ENCODE peak calls at places on chromosomes 12 and 14, in four cellular contexts. V is PC-3; B is HFFc6; G is activated CD8-positive, alpha-beta T cell treated with anti-CD3 and anti-CD28 coated beads for 36 hours. F is an unnamed sample.
A peak's percentile ranks its signal among the peaks of the same experiment; 100 is the strongest.

GRCh38 chr12:109795023-109795422 is 38.2 kb downstream of the TRPV4 start:
- DNase-seq in B (peak; percentile 31), G (no peak), V (peak; percentile 91), F (peak; percentile 81)

GRCh38 chr14:47240755-47241437 is 434.5 kb downstream of the MDGA2 start:
- DNase-seq in V (no peak), B (no peak), G (no peak), F (peak; percentile 4)

GRCh38 chr12:87943666-87944065 is 85.5 kb downstream of the C12orf50 start:
- DNase-seq in V (no peak), G (no peak), B (no peak), F (no peak)

GRCh38 chr12:46553911-46554310 is 181.3 kb upstream of the SLC38A2 start:
- DNase-seq in B (peak; percentile 39), V (peak; percentile 27), G (no peak), F (peak; percentile 27)

GRCh38 chr14:90024910-90025309 is 36.9 kb upstream of the KCNK13 start:
- DNase-seq in B (no peak), V (no peak), G (no peak), F (no peak)

GRCh38 chr12:130126023-130126432 is 36.2 kb upstream of the FZD10 start:
- DNase-seq in B (no peak), G (peak; percentile 9), V (no peak), F (peak; percentile 76)

GRCh38 chr12:114163766-114164165 is 197.6 kb upstream of the RBM19 start:
- DNase-seq in V (peak; percentile 78), G (no peak), B (peak; percentile 98), F (peak; percentile 22)

GRCh38 chr14:49966304-49966809 is 73.5 kb downstream of the ARF6 start:
- DNase-seq in V (no peak), G (no peak), B (no peak), F (peak; percentile 25)

GRCh38 chr12:81005635-81006034 is 67.9 kb upstream of the LIN7A start:
- DNase-seq in B (no peak), G (no peak), V (no peak), F (no peak)

GRCh38 chr12:65232490-65233077 is 45.9 kb upstream of the MSRB3 start:
- DNase-seq in G (no peak), B (peak; percentile 4), V (peak; percentile 45), F (peak; percentile 15)

GRCh38 chr14:85532981-85533820 is 3.3 kb downstream of the FLRT2 start:
- DNase-seq in V (peak; percentile 7), G (no peak), B (peak; percentile 84), F (peak; percentile 88)

GRCh38 chr14:98293527-98293926 is 978.5 kb downstream of the BCL11B start:
- DNase-seq in V (no peak), B (no peak), G (no peak), F (peak; percentile 79)

GRCh38 chr12:19451196-19451595 is 11.9 kb downstream of the AEBP2 start:
- DNase-seq in G (no peak), V (no peak), B (no peak), F (no peak)

GRCh38 chr14:51094282-51094821 is 553 bp downstream of the TRIM9 start:
- DNase-seq in V (no peak), B (no peak), G (peak; percentile 48), F (no peak)

GRCh38 chr12:24133385-24133784 is 183.9 kb upstream of the SOX5 start:
- DNase-seq in V (no peak), G (no peak), B (no peak), F (no peak)

GRCh38 chr12:6582196-6582595 is 14.1 kb upstream of the NOP2 start:
- DNase-seq in V (no peak), G (no peak), B (no peak), F (no peak)

GRCh38 chr12:71636704-71637115 is 26.9 kb downstream of the ZFC3H1 start:
- DNase-seq in B (peak; percentile 58), G (no peak), V (peak; percentile 84), F (peak; percentile 73)

GRCh38 chr12:51265024-51265423 is 5.2 kb downstream of the SMAGP start:
- DNase-seq in V (no peak), G (no peak), B (no peak), F (no peak)

GRCh38 chr12:51270067-51270846 is at the start of gene SMAGP:
- DNase-seq in B (peak; percentile 22), V (peak; percentile 86), G (peak; percentile 56), F (peak; percentile 77)

GRCh38 chr12:51270847-51271518 is 768 bp upstream of the SMAGP start:
- DNase-seq in V (peak; percentile 95), B (peak; percentile 89), G (no peak), F (peak; percentile 90)

GRCh38 chr12:51264297-51264696 is 5.9 kb downstream of the SMAGP start:
- DNase-seq in B (no peak), G (no peak), V (no peak), F (no peak)

GRCh38 chr12:51269174-51270066 is 795 bp downstream of the SMAGP start:
- DNase-seq in B (no peak), G (peak; percentile 67), V (peak; percentile 65), F (peak; percentile 65)
- TF ChIP-seq CTCF in B (peak; percentile 60), G (peak; percentile 53), V (peak; percentile 56), F (peak; percentile 43)

DNA sequence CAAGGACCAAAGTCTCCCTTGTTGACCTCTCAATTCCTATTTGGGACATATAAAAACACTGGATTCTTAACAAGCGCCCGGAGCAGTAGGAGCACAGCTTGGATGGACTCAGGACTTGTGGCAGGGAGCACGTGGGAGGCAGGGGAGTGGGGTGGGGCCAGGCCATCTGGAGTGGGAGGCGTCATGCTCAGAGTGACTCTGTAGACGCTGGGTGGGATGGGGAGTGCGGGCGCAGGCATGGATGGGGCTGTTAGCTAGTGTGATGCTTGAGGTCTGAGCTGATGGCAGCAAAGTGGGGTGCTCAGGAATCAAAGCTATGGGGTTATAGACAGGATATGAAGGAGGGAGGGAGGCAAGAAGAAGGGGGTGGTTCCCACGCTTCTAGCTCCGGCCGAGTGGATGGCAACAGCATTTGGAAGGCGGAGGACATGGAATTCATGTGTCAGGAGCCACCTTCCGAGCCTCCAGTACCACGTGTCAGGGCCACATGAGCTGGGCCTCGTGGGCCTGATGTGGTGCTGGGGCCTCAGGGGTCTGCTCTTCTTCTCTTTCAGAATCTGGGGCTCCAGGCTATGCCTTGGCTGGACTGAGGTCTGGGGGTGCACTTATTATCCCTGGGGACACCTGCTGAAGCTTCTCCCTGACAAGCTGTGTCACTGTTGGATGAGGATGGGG is 26.2 kb downstream of the MEG3 start:
- DNase-seq in B (no peak), G (no peak), V (no peak), F (no peak)
- TF ChIP-seq CTCF in B (no peak), G (no peak), V (no peak), F (no peak)

DNA sequence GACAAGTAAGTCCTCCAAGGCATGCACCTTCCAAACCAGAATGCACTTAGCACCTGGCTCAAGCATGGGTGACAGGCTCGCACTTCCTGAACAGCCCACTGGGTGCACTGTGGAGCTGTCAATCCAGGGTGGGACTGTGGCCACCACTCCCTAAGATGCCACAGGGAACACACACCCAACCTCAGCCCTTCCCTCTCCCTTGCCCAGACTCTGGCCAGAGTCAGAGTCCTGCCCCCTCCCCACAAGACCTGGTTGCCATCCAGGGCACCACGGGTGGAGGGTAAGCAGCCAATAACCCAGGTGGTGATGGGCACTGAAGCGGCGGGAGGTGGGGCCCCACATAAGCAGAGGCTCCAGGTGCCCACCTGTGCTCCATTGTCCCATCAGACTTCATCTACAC is 160.6 kb downstream of the MYRFL start:
- DNase-seq in G (peak; percentile 38), V (peak; percentile 56), B (no peak), F (peak; percentile 29)
- TF ChIP-seq CTCF in G (peak; percentile 43), V (peak; percentile 61), B (peak; percentile 44), F (peak; percentile 40)

GRCh38 chr14:100114109-100114765 is 45.2 kb downstream of the DEGS2 start:
- DNase-seq in V (no peak), B (no peak), G (no peak), F (no peak)
- TF ChIP-seq CTCF in V (no peak), B (no peak), G (no peak), F (no peak)

DNA sequence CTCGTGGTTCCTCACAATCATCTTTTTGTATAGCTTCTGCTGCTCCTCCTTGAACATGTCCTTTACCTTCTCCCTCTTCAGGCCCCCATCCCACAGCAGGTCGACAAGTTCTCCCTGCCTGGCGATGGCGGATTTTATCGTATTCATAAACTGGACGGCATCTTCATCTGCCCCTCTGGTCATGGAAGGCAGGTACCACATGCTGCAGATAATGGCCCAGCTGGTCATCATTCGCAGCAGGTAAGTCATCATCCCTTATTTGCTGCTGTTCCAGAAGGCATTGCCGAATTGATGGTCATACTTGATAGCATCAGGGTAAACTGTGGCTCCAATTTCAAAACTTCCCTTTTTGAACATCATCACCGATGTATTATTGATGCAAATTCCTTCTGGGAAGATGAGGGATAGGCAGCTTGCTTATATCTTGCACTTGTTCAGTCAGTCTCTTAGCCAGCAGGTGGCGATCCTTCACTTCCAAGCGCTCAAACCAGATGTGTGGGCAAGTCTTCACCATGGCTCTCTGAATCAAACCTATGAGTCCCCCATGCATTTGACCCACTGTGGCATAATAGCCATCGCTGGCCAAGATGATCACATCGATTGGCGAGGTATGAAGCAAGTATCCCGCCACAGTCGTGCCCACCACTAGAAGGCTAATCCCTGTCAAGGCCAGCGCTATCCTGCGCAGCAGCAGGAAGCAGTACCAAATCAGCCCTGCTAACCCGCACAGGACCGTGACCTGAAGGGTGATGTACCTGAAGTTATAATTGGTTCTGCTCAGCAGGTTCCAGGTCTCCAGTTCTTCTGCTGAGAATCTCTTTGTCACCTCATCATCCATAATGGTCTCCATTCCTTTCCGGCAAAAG is 381.5 kb upstream of the STXBP6 start:
- DNase-seq in V (peak; percentile 23), G (peak; percentile 30), B (no peak), F (peak; percentile 11)
- TF ChIP-seq CTCF in V (peak; percentile 37), G (no peak), B (peak; percentile 35), F (no peak)

DNA sequence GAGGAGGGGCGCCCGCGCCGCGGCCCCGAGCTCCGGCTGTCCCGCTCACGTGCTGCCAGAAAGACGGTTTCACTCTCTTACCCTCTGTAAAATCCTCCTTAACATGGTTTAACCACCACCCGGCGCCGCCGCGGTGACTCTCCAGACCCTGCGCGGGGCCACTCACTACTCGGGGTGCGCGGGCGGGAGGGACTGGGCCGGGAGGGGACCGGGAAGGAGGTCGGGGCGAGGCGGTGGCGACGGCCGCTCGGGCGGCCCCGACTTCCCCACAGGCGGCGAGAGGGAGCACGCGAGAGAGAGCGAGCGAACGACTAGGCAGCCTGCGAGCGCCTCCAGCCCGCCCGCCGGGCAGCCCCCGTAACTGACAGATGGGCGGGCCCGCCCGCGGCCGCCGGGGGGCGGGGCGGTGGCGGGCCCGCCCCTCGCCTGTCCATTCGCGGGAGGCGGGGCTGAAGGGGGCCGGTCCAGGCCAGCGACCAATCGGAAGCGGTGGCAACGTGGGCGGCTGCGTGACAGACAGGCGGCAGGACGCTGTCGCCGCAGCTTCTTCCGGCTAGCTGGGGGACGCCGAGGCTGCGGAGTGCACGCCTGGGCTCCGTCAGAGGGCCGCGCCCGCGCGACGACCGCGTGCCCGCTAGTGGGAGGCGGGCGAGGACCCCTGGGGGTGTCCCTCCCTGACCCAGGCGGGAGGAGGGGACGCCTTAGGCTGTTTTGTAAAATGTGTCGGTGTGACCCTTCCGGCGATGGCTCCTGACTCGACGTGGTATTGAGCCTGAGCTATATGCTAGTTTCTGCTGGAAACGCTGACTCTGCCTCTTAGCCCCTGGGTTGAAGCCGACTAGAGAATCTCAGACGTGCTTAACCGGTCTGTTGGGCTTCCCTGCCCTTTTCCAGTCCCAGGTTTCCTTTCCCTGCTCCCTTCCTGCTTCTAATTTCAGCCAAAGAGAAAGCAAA is at the start of gene EEA1:
- DNase-seq in B (peak; percentile 96), V (peak; percentile 96), G (peak; percentile 98), F (peak; percentile 98)
- TF ChIP-seq CTCF in B (peak; percentile 56), V (no peak), G (no peak), F (no peak)